ENCODE peak calls at places on chromosomes 12 and 14, in seven cellular contexts. One of them, this sample, is unnamed.

GRCh38 chr12:128486951-128487350 is 220.0 kb downstream of the TMEM132C start:
- DNase-seq in PC-3: no peak
- DNase-seq in transverse colon: no peak
- DNase-seq in pancreas: no peak
- DNase-seq in CD4-positive, alpha-beta memory T cell: no peak
- DNase-seq in heart left ventricle: no peak
- DNase-seq in adrenal gland: no peak
- DNase-seq in this sample: no peak

GRCh38 chr12:42298887-42299286 is 27.0 kb downstream of the ZCRB1 start:
- DNase-seq in PC-3: no peak
- DNase-seq in transverse colon: no peak
- DNase-seq in pancreas: no peak
- DNase-seq in CD4-positive, alpha-beta memory T cell: no peak
- DNase-seq in heart left ventricle: no peak
- DNase-seq in adrenal gland: no peak
- DNase-seq in this sample: no peak

GRCh38 chr12:52395761-52396434 is 10.2 kb downstream of the KRT82 start:
- DNase-seq in PC-3: peak; percentile 78
- DNase-seq in transverse colon: peak; percentile 28
- DNase-seq in pancreas: no peak
- DNase-seq in CD4-positive, alpha-beta memory T cell: no peak
- DNase-seq in heart left ventricle: no peak
- DNase-seq in adrenal gland: no peak
- DNase-seq in this sample: no peak

GRCh38 chr12:27981874-27982273 is 9.3 kb upstream of the PTHLH start:
- DNase-seq in PC-3: peak; percentile 100
- DNase-seq in transverse colon: no peak
- DNase-seq in pancreas: no peak
- DNase-seq in CD4-positive, alpha-beta memory T cell: no peak
- DNase-seq in heart left ventricle: no peak
- DNase-seq in adrenal gland: no peak
- DNase-seq in this sample: no peak

GRCh38 chr14:50025776-50026175 is 90.6 kb downstream of the VCPKMT start:
- DNase-seq in PC-3: no peak
- DNase-seq in transverse colon: no peak
- DNase-seq in pancreas: no peak
- DNase-seq in CD4-positive, alpha-beta memory T cell: no peak
- DNase-seq in heart left ventricle: no peak
- DNase-seq in adrenal gland: no peak
- DNase-seq in this sample: no peak

GRCh38 chr12:75790219-75790618 is 241.4 kb downstream of the PHLDA1 start:
- DNase-seq in PC-3: peak; percentile 35
- DNase-seq in transverse colon: no peak
- DNase-seq in pancreas: no peak
- DNase-seq in CD4-positive, alpha-beta memory T cell: no peak
- DNase-seq in heart left ventricle: no peak
- DNase-seq in adrenal gland: no peak
- DNase-seq in this sample: no peak

GRCh38 chr12:47095446-47096236 is 15.9 kb upstream of the AMIGO2 start:
- DNase-seq in PC-3: peak; percentile 92
- DNase-seq in transverse colon: no peak
- DNase-seq in pancreas: no peak
- DNase-seq in CD4-positive, alpha-beta memory T cell: no peak
- DNase-seq in heart left ventricle: no peak
- DNase-seq in adrenal gland: no peak
- DNase-seq in this sample: no peak

GRCh38 chr12:110917467-110917866 is 2.9 kb downstream of the MYL2 start:
- DNase-seq in PC-3: peak; percentile 98
- DNase-seq in transverse colon: no peak
- DNase-seq in pancreas: no peak
- DNase-seq in CD4-positive, alpha-beta memory T cell: no peak
- DNase-seq in heart left ventricle: no peak
- DNase-seq in adrenal gland: no peak
- DNase-seq in this sample: no peak

GRCh38 chr14:103684471-103684870 is 30.8 kb downstream of the XRCC3 start:
- DNase-seq in PC-3: no peak
- DNase-seq in transverse colon: no peak
- DNase-seq in pancreas: no peak
- DNase-seq in CD4-positive, alpha-beta memory T cell: no peak
- DNase-seq in heart left ventricle: no peak
- DNase-seq in adrenal gland: no peak
- DNase-seq in this sample: no peak

GRCh38 chr12:92134638-92135274 is 10.9 kb downstream of the BTG1 start:
- DNase-seq in PC-3: peak; percentile 82
- DNase-seq in transverse colon: no peak
- DNase-seq in pancreas: no peak
- DNase-seq in CD4-positive, alpha-beta memory T cell: no peak
- DNase-seq in heart left ventricle: no peak
- DNase-seq in adrenal gland: no peak
- DNase-seq in this sample: no peak
- H3K4me1 ChIP-seq in PC-3: peaks cover 67% of the 10 kb centered on the region
- H3K4me1 ChIP-seq in transverse colon: peaks cover 69% of the 10 kb centered on the region
- H3K4me1 ChIP-seq in pancreas: peaks cover 25% of the 10 kb centered on the region
- H3K4me1 ChIP-seq in CD4-positive, alpha-beta memory T cell: peaks cover 76% of the 10 kb centered on the region
- H3K4me1 ChIP-seq in heart left ventricle: peaks cover 91% of the 10 kb centered on the region
- H3K4me1 ChIP-seq in adrenal gland: peaks cover 53% of the 10 kb centered on the region
- H3K4me1 ChIP-seq in this sample: peaks cover 70% of the 10 kb centered on the region

DNA sequence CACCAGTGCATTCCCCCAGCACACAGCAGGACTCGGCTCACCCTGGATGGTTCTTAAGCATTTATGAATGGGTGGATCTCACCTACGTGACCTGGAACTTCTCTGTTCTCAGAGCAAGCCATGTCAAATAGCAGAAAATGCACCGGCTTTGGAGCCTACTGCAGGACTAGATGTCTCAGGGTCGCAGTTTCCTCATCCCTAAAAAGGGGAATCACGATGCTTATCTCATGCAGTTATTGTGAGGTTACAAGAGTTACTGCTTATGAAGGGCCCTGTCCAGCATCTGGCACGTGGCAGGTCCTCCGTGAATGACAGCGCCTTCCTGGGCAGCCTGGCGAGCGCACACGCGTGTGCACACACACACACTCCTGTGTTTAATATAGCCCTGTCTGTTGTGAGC is 128.5 kb downstream of the ETV6 start:
- DNase-seq in PC-3: no peak
- DNase-seq in transverse colon: no peak
- DNase-seq in pancreas: no peak
- DNase-seq in CD4-positive, alpha-beta memory T cell: no peak
- DNase-seq in heart left ventricle: no peak
- DNase-seq in adrenal gland: no peak
- DNase-seq in this sample: no peak
- H3K4me3 ChIP-seq in PC-3: no peak overlapping the region
- H3K4me3 ChIP-seq in transverse colon: no peak overlapping the region
- H3K4me3 ChIP-seq in pancreas: no peak overlapping the region
- H3K4me3 ChIP-seq in CD4-positive, alpha-beta memory T cell: no peak overlapping the region
- H3K4me3 ChIP-seq in heart left ventricle: no peak overlapping the region
- H3K4me3 ChIP-seq in adrenal gland: no peak overlapping the region
- H3K4me3 ChIP-seq in this sample: no peak overlapping the region

DNA sequence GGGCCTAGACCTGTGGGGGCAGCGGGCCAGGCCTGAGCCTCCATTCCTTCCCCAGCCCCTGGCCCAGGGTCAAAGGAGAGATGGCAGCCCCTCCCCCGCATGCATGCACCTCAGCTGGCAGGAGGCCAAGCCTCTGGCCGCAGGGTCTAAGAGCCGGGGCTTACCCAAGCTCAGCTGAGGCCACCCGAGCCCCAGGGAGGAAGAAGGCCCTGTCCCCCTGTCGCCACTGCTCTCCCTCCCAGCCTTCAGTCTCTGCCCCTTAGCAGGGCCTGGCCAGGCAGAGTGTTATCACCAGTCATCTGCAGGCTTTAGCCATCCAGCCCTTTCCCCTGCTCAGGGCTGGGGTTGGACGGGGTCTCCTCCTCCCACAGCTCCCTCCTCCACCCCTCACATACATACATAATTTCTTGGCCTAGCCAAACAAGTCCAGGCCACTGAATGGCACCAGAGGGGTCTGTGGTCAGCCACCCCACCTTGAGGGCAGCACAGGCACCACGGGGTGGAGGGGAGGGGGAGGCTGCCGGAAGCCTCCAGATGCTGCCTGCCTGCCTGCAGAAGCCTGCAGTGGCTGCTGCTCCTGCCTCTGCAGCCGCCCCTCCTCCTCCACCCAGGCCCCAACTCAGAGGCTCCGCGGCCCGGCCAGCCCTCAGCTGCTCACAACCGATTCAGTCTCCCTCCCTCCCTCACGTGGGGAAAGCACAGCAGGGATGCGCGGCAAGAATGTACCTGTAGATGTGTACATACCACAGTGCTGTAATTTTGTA is 22.8 kb downstream of the RAB35 start:
- DNase-seq in PC-3: no peak
- DNase-seq in transverse colon: no peak
- DNase-seq in pancreas: no peak
- DNase-seq in CD4-positive, alpha-beta memory T cell: no peak
- DNase-seq in heart left ventricle: no peak
- DNase-seq in adrenal gland: no peak
- DNase-seq in this sample: no peak
- H3K36me3 ChIP-seq in PC-3: peaks cover 31% of the 10 kb centered on the region
- H3K36me3 ChIP-seq in transverse colon: peaks cover 14% of the 10 kb centered on the region
- H3K36me3 ChIP-seq in pancreas: no peaks in the 10 kb centered on the region
- H3K36me3 ChIP-seq in CD4-positive, alpha-beta memory T cell: peaks cover 34% of the 10 kb centered on the region
- H3K36me3 ChIP-seq in heart left ventricle: peaks cover 42% of the 10 kb centered on the region
- H3K36me3 ChIP-seq in adrenal gland: no peaks in the 10 kb centered on the region
- H3K36me3 ChIP-seq in this sample: peaks cover 32% of the 10 kb centered on the region

GRCh38 chr14:95741051-95741490 is 27.1 kb upstream of the TCL1A start:
- DNase-seq in PC-3: peak; percentile 75
- DNase-seq in transverse colon: no peak
- DNase-seq in pancreas: no peak
- DNase-seq in CD4-positive, alpha-beta memory T cell: no peak
- DNase-seq in heart left ventricle: no peak
- DNase-seq in adrenal gland: no peak
- DNase-seq in this sample: no peak
- H3K4me1 ChIP-seq in PC-3: peaks cover 12% of the 10 kb centered on the region
- H3K4me1 ChIP-seq in transverse colon: no peaks in the 10 kb centered on the region
- H3K4me1 ChIP-seq in pancreas: no peaks in the 10 kb centered on the region
- H3K4me1 ChIP-seq in CD4-positive, alpha-beta memory T cell: peaks cover 9% of the 10 kb centered on the region
- H3K4me1 ChIP-seq in heart left ventricle: no peaks in the 10 kb centered on the region
- H3K4me1 ChIP-seq in adrenal gland: no peaks in the 10 kb centered on the region
- H3K4me1 ChIP-seq in this sample: peaks cover 5% of the 10 kb centered on the region

GRCh38 chr12:31118347-31118830 is 44.7 kb downstream of the DDX11 start:
- DNase-seq in PC-3: no peak
- DNase-seq in transverse colon: no peak
- DNase-seq in pancreas: no peak
- DNase-seq in CD4-positive, alpha-beta memory T cell: peak; percentile 10
- DNase-seq in heart left ventricle: no peak
- DNase-seq in adrenal gland: no peak
- DNase-seq in this sample: peak; percentile 23
- H3K4me3 ChIP-seq in PC-3: peak overlapping the region; percentile 15
- H3K4me3 ChIP-seq in transverse colon: peak overlapping the region; percentile 32
- H3K4me3 ChIP-seq in pancreas: peak overlapping the region; percentile 8
- H3K4me3 ChIP-seq in CD4-positive, alpha-beta memory T cell: peak overlapping the region; percentile 62
- H3K4me3 ChIP-seq in heart left ventricle: peak overlapping the region; percentile 7
- H3K4me3 ChIP-seq in adrenal gland: peak overlapping the region; percentile 26
- H3K4me3 ChIP-seq in this sample: peak overlapping the region; percentile 53

DNA sequence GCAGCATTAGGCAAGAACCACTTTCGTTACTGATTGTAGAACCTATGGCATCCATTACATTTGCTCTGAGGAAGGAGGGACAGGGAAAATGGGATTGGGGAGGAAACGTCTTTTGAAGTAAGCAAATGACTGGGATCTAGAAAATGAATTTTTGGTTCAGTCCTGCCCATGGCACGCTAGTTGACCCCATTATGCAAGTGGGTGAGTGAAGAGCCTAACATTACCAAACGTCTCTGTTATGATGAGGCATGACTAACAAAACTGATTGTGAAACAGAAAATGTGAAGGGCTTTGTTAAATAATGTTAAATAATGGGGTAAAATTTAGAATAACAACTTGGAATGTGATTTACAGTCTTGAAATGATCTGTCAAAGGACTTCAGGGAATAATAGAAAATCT is 38.9 kb downstream of the CPSF2 start:
- DNase-seq in PC-3: no peak
- DNase-seq in transverse colon: no peak
- DNase-seq in pancreas: no peak
- DNase-seq in CD4-positive, alpha-beta memory T cell: no peak
- DNase-seq in heart left ventricle: no peak
- DNase-seq in adrenal gland: peak; percentile 64
- DNase-seq in this sample: no peak
- H3K36me3 ChIP-seq in PC-3: peaks cover 69% of the 10 kb centered on the region
- H3K36me3 ChIP-seq in transverse colon: peaks cover 79% of the 10 kb centered on the region
- H3K36me3 ChIP-seq in pancreas: peaks cover 10% of the 10 kb centered on the region
- H3K36me3 ChIP-seq in CD4-positive, alpha-beta memory T cell: peaks cover 61% of the 10 kb centered on the region
- H3K36me3 ChIP-seq in heart left ventricle: peaks cover 82% of the 10 kb centered on the region
- H3K36me3 ChIP-seq in adrenal gland: no peaks in the 10 kb centered on the region
- H3K36me3 ChIP-seq in this sample: peaks cover 50% of the 10 kb centered on the region